ENCODE peak calls at places on chromosome 2, in nine cellular contexts. Z, F, R, N, G, M, K, E and H are unnamed samples.
A peak's percentile ranks its signal among the peaks of the same experiment; 100 is the strongest.

GRCh38 chr2:142868281-142868762 is 9.1 kb upstream of the KYNU start:
- DNase-seq in Z (no peak), F (no peak), R (peak; percentile 69), N (peak; percentile 81), G (no peak), M (peak; percentile 30), K (peak; percentile 9), E (no peak), H (peak; percentile 63)

GRCh38 chr2:105746177-105747080 is 1.7 kb downstream of the NCK2 start:
- DNase-seq in Z (peak; percentile 83), F (no peak), R (no peak), N (no peak), G (peak; percentile 52), M (peak; percentile 89), K (peak; percentile 78), E (peak; percentile 79), H (peak; percentile 78)

GRCh38 chr2:42317945-42318344 is 43.1 kb downstream of the COX7A2L start:
- DNase-seq in Z (no peak), F (no peak), R (no peak), N (no peak), G (no peak), M (no peak), K (no peak), E (no peak), H (no peak)

GRCh38 chr2:212939777-212940531 is 211.5 kb downstream of the IKZF2 start:
- DNase-seq in Z (peak; percentile 60), F (no peak), R (no peak), N (no peak), G (no peak), M (no peak), K (peak; percentile 59), E (peak; percentile 28), H (peak; percentile 57)

GRCh38 chr2:74843371-74844298 is 9.7 kb downstream of the HK2 start:
- DNase-seq in Z (no peak), F (peak; percentile 92), R (no peak), N (peak; percentile 69), G (peak; percentile 39), M (no peak), K (no peak), E (no peak), H (no peak)

GRCh38 chr2:105873281-105873680 is 128.6 kb downstream of the NCK2 start:
- DNase-seq in Z (no peak), F (no peak), R (no peak), N (no peak), G (no peak), M (peak; percentile 12), K (no peak), E (no peak), H (no peak)

GRCh38 chr2:98773169-98773568 is 42.2 kb upstream of the MGAT4A start:
- DNase-seq in Z (no peak), F (no peak), R (no peak), N (no peak), G (no peak), M (no peak), K (no peak), E (no peak), H (no peak)

GRCh38 chr2:150485871-150486538 is 1.5 kb downstream of the RND3 start:
- DNase-seq in Z (peak; percentile 76), F (peak; percentile 75), R (peak; percentile 83), N (peak; percentile 93), G (no peak), M (peak; percentile 63), K (peak; percentile 70), E (peak; percentile 73), H (peak; percentile 67)

GRCh38 chr2:80496770-80497169 is 192.2 kb upstream of the LRRTM1 start:
- DNase-seq in Z (no peak), F (peak; percentile 80), R (no peak), N (no peak), G (no peak), M (no peak), K (no peak), E (no peak), H (no peak)

GRCh38 chr2:127400897-127401756 is 13.4 kb upstream of the MAP3K2 start:
- DNase-seq in Z (no peak), F (peak; percentile 78), R (no peak), N (no peak), G (no peak), M (no peak), K (peak; percentile 46), E (no peak), H (no peak)

GRCh38 chr2:220648628-220649027 is 923.5 kb downstream of the EPHA4 start:
- DNase-seq in Z (no peak), F (no peak), R (no peak), N (no peak), G (no peak), M (no peak), K (no peak), E (no peak), H (no peak)

GRCh38 chr2:168594778-168595177 is 138.7 kb downstream of the CERS6 start:
- DNase-seq in Z (no peak), F (no peak), R (no peak), N (no peak), G (no peak), M (no peak), K (no peak), E (no peak), H (no peak)

GRCh38 chr2:231228223-231228622 is 29.8 kb downstream of the ARMC9 start:
- DNase-seq in Z (no peak), F (no peak), R (no peak), N (peak; percentile 60), G (peak; percentile 78), M (no peak), K (peak; percentile 71), E (no peak), H (no peak)

GRCh38 chr2:200616656-200617055 is 30.8 kb downstream of the AOX1 start:
- DNase-seq in Z (no peak), F (peak; percentile 50), R (no peak), N (no peak), G (no peak), M (no peak), K (no peak), E (no peak), H (no peak)

GRCh38 chr2:2107140-2107539 is 223.9 kb downstream of the MYT1L start:
- DNase-seq in Z (no peak), F (no peak), R (no peak), N (no peak), G (no peak), M (no peak), K (peak; percentile 68), E (no peak), H (no peak)

GRCh38 chr2:206428783-206429182 is 14.5 kb upstream of the ADAM23 start:
- DNase-seq in Z (no peak), F (no peak), R (no peak), N (no peak), G (no peak), M (no peak), K (no peak), E (no peak), H (no peak)

GRCh38 chr2:219522111-219523030 is 8.1 kb downstream of the ASIC4 start:
- DNase-seq in Z (peak; percentile 45), F (peak; percentile 64), R (no peak), N (peak; percentile 80), G (no peak), M (peak; percentile 59), K (no peak), E (no peak), H (no peak)

GRCh38 chr2:72934683-72935610 is 17.6 kb downstream of the EMX1 start:
- DNase-seq in Z (peak; percentile 74), F (no peak), R (peak; percentile 42), N (no peak), G (peak; percentile 18), M (no peak), K (no peak), E (peak; percentile 45), H (no peak)

GRCh38 chr2:9771481-9772017 is 71.7 kb upstream of the TAF1B start:
- DNase-seq in Z (no peak), F (peak; percentile 80), R (no peak), N (no peak), G (no peak), M (peak; percentile 80), K (no peak), E (no peak), H (no peak)

GRCh38 chr2:190571666-190572065 is 37.1 kb upstream of the NEMP2 start:
- DNase-seq in Z (no peak), F (no peak), R (no peak), N (no peak), G (no peak), M (no peak), K (no peak), E (no peak), H (no peak)

GRCh38 chr2:63700276-63700675 is 111.5 kb downstream of the MDH1 start:
- DNase-seq in Z (no peak), F (no peak), R (no peak), N (no peak), G (no peak), M (no peak), K (no peak), E (no peak), H (no peak)

GRCh38 chr2:148602918-148603561 is 41.5 kb upstream of the EPC2 start:
- DNase-seq in Z (no peak), F (no peak), R (no peak), N (no peak), G (no peak), M (no peak), K (no peak), E (no peak), H (no peak)

GRCh38 chr2:147989809-147990403 is 30.6 kb downstream of the ORC4 start:
- DNase-seq in Z (peak; percentile 24), F (peak; percentile 72), R (no peak), N (no peak), G (peak; percentile 64), M (peak; percentile 36), K (peak; percentile 13), E (no peak), H (no peak)

GRCh38 chr2:154794328-154794870 is 95.9 kb downstream of the KCNJ3 start:
- DNase-seq in Z (no peak), F (no peak), R (no peak), N (no peak), G (no peak), M (no peak), K (no peak), E (no peak), H (no peak)
- H3K4me1 ChIP-seq in Z (no peaks in the 10 kb centered on the region), F (no peaks in the 10 kb centered on the region), R (no peaks in the 10 kb centered on the region), N (no peaks in the 10 kb centered on the region), G (no peaks in the 10 kb centered on the region), M (no peaks in the 10 kb centered on the region), K (no peaks in the 10 kb centered on the region), E (peaks cover 9% of the 10 kb centered on the region), H (no peaks in the 10 kb centered on the region)

GRCh38 chr2:67565761-67566160 is 168.6 kb downstream of the ETAA1 start:
- DNase-seq in Z (no peak), F (peak; percentile 95), R (no peak), N (no peak), G (no peak), M (no peak), K (no peak), E (no peak), H (no peak)
- H3K4me3 ChIP-seq in Z (no peak overlapping the region), F (no peak overlapping the region), R (no peak overlapping the region), N (no peak overlapping the region), G (no peak overlapping the region), M (no peak overlapping the region), K (no peak overlapping the region), E (no peak overlapping the region), H (no peak overlapping the region)

GRCh38 chr2:240225660-240226475 is 85.4 kb upstream of the OTOS start:
- DNase-seq in Z (no peak), F (no peak), R (no peak), N (peak; percentile 21), G (no peak), M (peak; percentile 5), K (no peak), E (peak; percentile 5), H (no peak)
- TF ChIP-seq CTCF in Z (no peak), F (no peak), R (no peak), N (no peak), G (peak; percentile 51), M (no peak), K (peak; percentile 12), E (no peak), H (no peak)

GRCh38 chr2:160392201-160392600 is 101.4 kb downstream of the RBMS1 start:
- DNase-seq in Z (no peak), F (peak; percentile 57), R (no peak), N (no peak), G (no peak), M (no peak), K (no peak), E (no peak), H (no peak)
- H3K4me1 ChIP-seq in Z (peaks cover 13% of the 10 kb centered on the region), F (peaks cover 36% of the 10 kb centered on the region), R (peaks cover 59% of the 10 kb centered on the region), N (peaks cover 68% of the 10 kb centered on the region), G (peaks cover 30% of the 10 kb centered on the region), M (peaks cover 18% of the 10 kb centered on the region), K (peaks cover 32% of the 10 kb centered on the region), E (no peaks in the 10 kb centered on the region), H (peaks cover 20% of the 10 kb centered on the region)